ENCODE peak calls at places on chromosomes 2 and 18, in four cellular contexts. I is A673, M is bronchial epithelial cell, H is SJSA1. U is an unnamed sample. For H3K27me3, the result is how much of the 10 kb centered on the place peaks cover.

GRCh38 chr2:29253495-29253894 is 138.3 kb downstream of the CLIP4 start:
- DNase-seq in M (no peak), I (no peak), H (no peak), U (no peak)

GRCh38 chr2:2577366-2577765 is 246.3 kb upstream of the MYT1L start:
- DNase-seq in M (no peak), I (no peak), H (no peak), U (peak)

GRCh38 chr2:241307055-241307454 is 8.4 kb downstream of the HDLBP start:
- DNase-seq in I (no peak), H (no peak), M (no peak), U (no peak)

GRCh38 chr2:127606594-127607398 is 39.2 kb upstream of the GPR17 start:
- DNase-seq in I (no peak), M (no peak), H (no peak), U (no peak)

GRCh38 chr2:71797006-71797810 is 343.8 kb downstream of the DYSF start:
- DNase-seq in H (no peak), I (no peak), M (no peak), U (no peak)

GRCh38 chr2:161238559-161239415 is 69.4 kb upstream of the PSMD14 start:
- DNase-seq in M (peak), I (peak), H (peak), U (no peak)

GRCh38 chr2:68698567-68699377 is 35.8 kb upstream of the ARHGAP25 start:
- DNase-seq in H (no peak), M (no peak), I (no peak), U (peak)

GRCh38 chr2:69685321-69686048 is 41.9 kb upstream of the AAK1 start:
- DNase-seq in M (no peak), H (no peak), I (no peak), U (no peak)

GRCh38 chr2:21270083-21270491 is 146.3 kb downstream of the TDRD15 start:
- DNase-seq in M (no peak), H (no peak), I (no peak), U (no peak)

GRCh38 chr2:12293868-12294267 is 422.9 kb upstream of the TRIB2 start:
- DNase-seq in M (no peak), H (no peak), I (no peak), U (no peak)

GRCh38 chr2:96824079-96824870 is 8.2 kb downstream of the CNNM3 start:
- DNase-seq in I (no peak), M (peak), H (peak), U (no peak)

GRCh38 chr2:64359176-64359891 is 94.6 kb upstream of the LGALSL start:
- DNase-seq in I (no peak), M (peak), H (no peak), U (no peak)

GRCh38 chr18:32378705-32379104 is 92.0 kb downstream of the GAREM1 start:
- DNase-seq in H (no peak), M (peak), I (no peak), U (no peak)

GRCh38 chr18:46152436-46152807 is 48.2 kb downstream of the HAUS1 start:
- DNase-seq in I (no peak), H (peak), M (peak), U (no peak)

GRCh38 chr2:214103199-214104001 is 307.5 kb upstream of the VWC2L start:
- DNase-seq in M (peak), H (no peak), I (no peak), U (no peak)

GRCh38 chr18:42064109-42064508 is 109.1 kb downstream of the PIK3C3 start:
- DNase-seq in H (no peak), I (no peak), M (peak), U (no peak)

GRCh38 chr2:132645943-132646804 is 23.8 kb downstream of the LYPD1 start:
- DNase-seq in H (no peak), M (no peak), I (no peak), U (no peak)

GRCh38 chr2:188984126-188984525 is 10.0 kb downstream of the COL3A1 start:
- DNase-seq in H (no peak), M (peak), I (no peak), U (no peak)

GRCh38 chr2:29011650-29012060 is 30.6 kb downstream of the TOGARAM2 start:
- DNase-seq in M (no peak), I (no peak), H (no peak), U (no peak)

GRCh38 chr2:191369034-191369433 is 123.8 kb downstream of the MYO1B start:
- DNase-seq in H (no peak), M (no peak), I (peak), U (no peak)

GRCh38 chr18:79489048-79489899 is 93.5 kb downstream of the NFATC1 start:
- DNase-seq in M (no peak), I (no peak), H (no peak), U (no peak)

GRCh38 chr2:66962625-66963207 is 434.4 kb upstream of the ETAA1 start:
- DNase-seq in H (no peak), M (no peak), I (no peak), U (no peak)

GRCh38 chr18:2901405-2901989 is 54.7 kb downstream of the EMILIN2 start:
- DNase-seq in M (no peak), H (no peak), I (no peak), U (no peak)

GRCh38 chr2:157899125-157899839 is 23.2 kb upstream of the ACVR1 start:
- DNase-seq in M (no peak), I (no peak), H (no peak), U (no peak)

GRCh38 chr2:230097841-230098240 is 29.1 kb upstream of the SLC16A14 start:
- DNase-seq in I (no peak), M (peak), H (peak), U (no peak)

GRCh38 chr2:236608308-236608564 is 38.6 kb downstream of the ACKR3 start:
- DNase-seq in I (no peak), H (peak), M (no peak), U (no peak)

GRCh38 chr2:10414000-10414451 is 34.1 kb downstream of the ODC1 start:
- DNase-seq in H (peak), I (no peak), M (peak), U (no peak)

GRCh38 chr18:54883816-54884604 is 55.7 kb downstream of the RAB27B start:
- DNase-seq in I (no peak), M (peak), H (no peak), U (no peak)

GRCh38 chr2:67883316-67884080 is 179.3 kb downstream of the C1D start:
- DNase-seq in H (no peak), I (no peak), M (no peak), U (no peak)

GRCh38 chr2:4190548-4190947 is 487.2 kb downstream of the DCDC2C start:
- DNase-seq in H (no peak), I (no peak), M (peak), U (no peak)

GRCh38 chr18:69999671-70000070 is 52.0 kb upstream of the CD226 start:
- DNase-seq in M (no peak), I (no peak), H (no peak), U (no peak)

GRCh38 chr18:49901862-49902340 is 88.6 kb upstream of the ACAA2 start:
- DNase-seq in I (no peak), M (peak), H (no peak), U (no peak)

GRCh38 chr2:240111253-240111652 is 24.9 kb downstream of the COPS9 start:
- DNase-seq in H (no peak), M (no peak), I (peak), U (peak)

GRCh38 chr2:240109386-240109785 is 26.7 kb downstream of the COPS9 start:
- DNase-seq in H (no peak), M (no peak), I (no peak), U (peak)

GRCh38 chr2:240105982-240106381 is 30.1 kb downstream of the COPS9 start:
- DNase-seq in M (no peak), H (no peak), I (no peak), U (no peak)

GRCh38 chr2:240107386-240107785 is 28.7 kb downstream of the COPS9 start:
- DNase-seq in H (no peak), M (no peak), I (no peak), U (peak)

DNA sequence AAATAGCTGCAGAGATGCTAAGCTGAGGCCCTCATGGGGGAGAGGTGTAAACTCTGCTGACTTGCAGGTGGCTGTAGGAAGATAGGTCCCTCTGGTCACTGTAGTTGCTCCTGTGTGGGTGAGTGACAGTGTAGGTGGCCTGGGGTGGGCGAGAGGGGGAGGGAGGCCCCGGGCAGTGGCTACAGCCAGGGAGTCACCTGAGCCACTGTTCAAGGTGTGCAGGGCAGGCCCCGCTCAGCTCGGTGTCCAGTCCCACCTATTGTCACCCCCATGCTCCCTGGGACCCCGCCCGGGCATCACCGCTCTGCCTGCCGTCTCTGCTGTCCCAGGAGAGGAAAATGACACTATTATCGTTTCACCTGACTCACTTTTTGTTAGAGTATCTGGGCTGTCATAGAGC is 29.3 kb downstream of the COPS9 start:
- DNase-seq in I (no peak), M (no peak), H (no peak), U (no peak)
- H3K27me3 ChIP-seq in I (under half), M (under half), H (under half), U (under half)

GRCh38 chr2:207182916-207183315 is 17.2 kb upstream of the KLF7 start:
- DNase-seq in H (peak), I (no peak), M (no peak), U (no peak)
- H3K27me3 ChIP-seq in H (under half), I (under half), M (under half), U (under half)

GRCh38 chr18:62998443-62998842 is 283.1 kb downstream of the PHLPP1 start:
- DNase-seq in I (no peak), M (no peak), H (no peak), U (peak)

GRCh38 chr18:62992877-62993365 is 277.6 kb downstream of the PHLPP1 start:
- DNase-seq in H (no peak), M (no peak), I (no peak), U (no peak)

GRCh38 chr18:62999921-63000320 is 284.6 kb downstream of the PHLPP1 start:
- DNase-seq in I (no peak), M (no peak), H (no peak), U (peak)

GRCh38 chr18:62999392-62999791 is 284.1 kb downstream of the PHLPP1 start:
- DNase-seq in H (no peak), I (no peak), M (no peak), U (peak)

GRCh38 chr18:62996552-62996951 is 281.2 kb downstream of the PHLPP1 start:
- DNase-seq in M (no peak), H (no peak), I (no peak), U (peak)
- H3K27me3 ChIP-seq in M (under half), H (under half), I (under half), U (under half)

GRCh38 chr2:204239756-204240155 is 303.2 kb downstream of the ICOS start:
- DNase-seq in I (no peak), M (no peak), H (no peak), U (no peak)

GRCh38 chr2:204240961-204241360 is 304.3 kb upstream of the PARD3B start:
- DNase-seq in M (no peak), I (no peak), H (no peak), U (no peak)
- H3K27me3 ChIP-seq in M (under half), I (under half), H (under half), U (under half)

DNA sequence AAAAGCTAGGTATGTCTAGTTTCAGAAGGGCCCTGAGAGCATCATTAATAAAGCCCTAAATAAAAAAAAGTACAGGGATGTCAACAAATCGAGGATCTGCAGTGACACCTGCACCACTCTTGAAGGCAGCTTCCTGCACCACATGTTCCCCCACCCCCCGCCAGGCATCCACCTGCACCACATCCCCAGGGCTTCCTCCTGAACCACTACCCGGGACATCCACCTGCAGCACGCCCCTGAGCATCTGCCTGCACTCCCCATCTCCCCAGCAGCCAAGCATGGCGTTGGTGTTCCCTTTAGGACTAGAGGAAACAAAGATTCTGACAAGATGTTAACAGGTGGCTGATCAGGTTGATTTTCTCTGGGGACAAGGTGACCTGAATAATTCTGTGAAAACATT is 55.2 kb downstream of the DLGAP1 start:
- DNase-seq in M (no peak), I (no peak), H (no peak), U (no peak)
- H3K27me3 ChIP-seq in M (under half), I (under half), H (under half), U (under half)

DNA sequence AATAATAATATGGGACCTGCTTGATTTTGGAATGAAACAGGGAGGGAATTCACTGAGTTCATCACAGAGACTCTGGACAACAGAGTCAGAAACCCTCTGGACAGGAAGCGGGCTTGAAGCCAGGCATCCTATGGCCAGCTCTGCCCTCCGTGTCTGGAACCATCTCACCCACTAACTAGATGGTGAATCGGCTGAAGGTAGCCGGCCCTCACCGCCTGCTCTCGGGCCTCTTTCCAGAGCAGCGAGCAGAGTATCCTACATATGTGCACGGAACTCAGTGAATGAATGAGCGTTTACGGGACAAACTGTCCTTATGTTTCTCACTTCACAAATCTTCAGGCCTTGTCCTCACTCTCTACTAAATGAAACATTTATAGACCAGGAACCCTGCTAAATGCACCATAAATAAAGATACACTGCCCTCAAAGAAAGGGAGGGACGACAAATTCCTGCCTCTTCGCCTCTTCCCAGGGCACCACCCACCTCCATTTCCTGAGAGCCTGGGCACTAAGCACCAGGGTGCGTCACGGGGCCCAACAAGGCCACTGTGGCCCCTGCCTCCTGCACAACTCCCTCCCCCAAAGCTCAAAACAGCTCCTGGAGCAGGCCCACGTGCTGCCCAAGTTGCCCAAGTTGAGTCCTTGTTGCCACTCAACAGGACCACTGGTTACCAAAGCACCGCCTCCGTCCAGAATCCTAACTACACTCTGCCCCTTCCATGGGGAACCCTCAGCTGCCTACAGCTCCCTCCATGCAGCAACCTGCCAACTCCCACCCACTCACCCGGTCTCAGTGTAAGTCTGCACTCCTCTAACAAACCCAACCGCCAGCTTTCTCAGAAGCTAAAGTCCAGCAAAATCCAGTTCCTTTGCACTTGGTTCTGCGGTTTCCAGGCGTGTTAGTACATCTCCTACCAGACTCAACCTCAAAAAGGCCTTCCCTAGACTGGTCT is 1.7 kb downstream of the TBC1D8 start:
- DNase-seq in I (no peak), M (peak), H (no peak), U (no peak)
- H3K27me3 ChIP-seq in I (under half), M (under half), H (under half), U (under half)

GRCh38 chr2:160061533-160062282 is 707 bp downstream of the PLA2R1 start:
- DNase-seq in I (no peak), M (no peak), H (no peak), U (peak)

GRCh38 chr2:160062283-160063005 is at the start of gene PLA2R1:
- DNase-seq in I (peak), M (peak), H (peak), U (no peak)

GRCh38 chr2:160063266-160063665 is 851 bp upstream of the PLA2R1 start:
- DNase-seq in H (no peak), I (no peak), M (no peak), U (no peak)

GRCh38 chr2:160063895-160064577 is 1.6 kb upstream of the PLA2R1 start:
- DNase-seq in H (no peak), I (no peak), M (no peak), U (no peak)

DNA sequence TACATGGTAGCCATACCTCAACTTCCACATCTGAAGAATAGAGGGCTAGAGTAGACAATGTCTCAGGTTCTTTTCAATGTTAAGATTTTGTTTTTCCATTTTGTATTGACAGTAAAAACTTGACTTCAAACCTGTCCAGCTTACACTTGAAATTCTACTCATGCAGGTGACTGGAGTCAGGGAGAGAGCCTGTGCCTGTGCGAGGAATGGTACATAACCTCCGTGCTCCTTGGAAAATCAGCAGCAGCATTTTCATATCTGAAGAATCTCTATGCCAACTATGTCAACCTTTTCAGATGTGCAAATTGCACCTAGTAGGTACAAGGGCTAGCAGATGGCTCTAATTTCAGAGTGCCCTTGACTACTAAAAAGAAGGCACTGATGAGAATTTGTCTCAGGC is 2.1 kb downstream of the PLA2R1 start:
- DNase-seq in M (no peak), I (no peak), H (no peak), U (no peak)
- H3K27me3 ChIP-seq in M (under half), I (under half), H (under half), U (under half)

DNA sequence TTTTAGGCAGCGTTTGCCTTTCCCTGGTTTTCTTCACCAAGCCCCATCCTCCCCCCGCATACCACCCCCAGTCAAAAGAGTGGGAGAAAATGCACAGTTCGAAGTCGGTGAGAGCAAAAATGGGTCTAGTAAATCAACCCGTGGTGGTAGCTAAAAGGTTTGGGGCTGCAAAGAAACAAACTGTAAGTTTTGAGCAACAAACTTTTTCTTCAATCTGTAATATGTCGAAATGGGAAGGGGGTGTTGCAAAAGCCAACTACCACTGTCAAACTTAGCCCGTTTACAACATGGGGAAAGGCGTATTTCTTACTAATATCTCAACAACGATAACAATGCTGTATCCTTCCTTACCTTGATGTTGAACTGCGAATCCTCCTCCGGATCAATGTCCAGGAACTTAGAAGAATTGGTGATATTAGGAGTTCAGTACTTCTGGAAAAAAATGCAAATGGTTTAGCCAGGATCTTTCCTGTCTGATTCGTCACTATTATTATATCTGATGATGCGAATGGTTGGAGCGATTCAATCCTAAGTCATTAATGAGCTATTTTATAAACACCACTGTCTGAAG is 2.4 kb upstream of the SATB2 start:
- DNase-seq in I (peak), H (no peak), M (peak), U (no peak)
- H3K27me3 ChIP-seq in I (under half), H (under half), M (half or more), U (half or more)

GRCh38 chr2:232636788-232637420 is 3.5 kb downstream of the EFHD1 start:
- DNase-seq in M (no peak), I (no peak), H (no peak), U (no peak)
- H3K27me3 ChIP-seq in M (under half), I (under half), H (under half), U (under half)

GRCh38 chr2:176138526-176139169 is 9.1 kb downstream of the HOXD8 start:
- DNase-seq in H (no peak), M (no peak), I (peak), U (no peak)
- H3K27me3 ChIP-seq in H (under half), M (half or more), I (under half), U (half or more)

U was measured in esophagus muscularis mucosa.